ENCODE peak calls at places on chromosomes 1 and 21, in six cellular contexts. G, L, A, O, H and E are unnamed samples.

GRCh38 chr1:46614604-46614984 is 2.0 kb downstream of the MOB3C start:
- DNase-seq in L (no peak), O (no peak), G (no peak), A (no peak), H (no peak), E (no peak)

GRCh38 chr21:21230672-21231071 is 232.5 kb downstream of the NCAM2 start:
- DNase-seq in A (no peak), O (peak), H (no peak), L (no peak), G (no peak), E (no peak)

GRCh38 chr1:160117709-160118183 is 2.2 kb downstream of the ATP1A2 start:
- DNase-seq in L (no peak), A (no peak), O (no peak), H (no peak), G (peak), E (no peak)

GRCh38 chr1:35894183-35894582 is 11.2 kb downstream of the AGO1 start:
- DNase-seq in A (no peak), G (no peak), H (peak), O (no peak), L (peak), E (no peak)

GRCh38 chr1:235931181-235931738 is 64.6 kb upstream of the LYST start:
- DNase-seq in O (no peak), G (no peak), L (no peak), A (no peak), H (no peak), E (no peak)

GRCh38 chr1:82782599-82782998 is 981.9 kb downstream of the ADGRL2 start:
- DNase-seq in H (no peak), O (no peak), L (no peak), A (no peak), G (no peak), E (no peak)

GRCh38 chr1:221693087-221693486 is 48.8 kb downstream of the DUSP10 start:
- DNase-seq in L (no peak), H (no peak), A (no peak), O (peak), G (no peak), E (no peak)

GRCh38 chr1:31154632-31155215 is 85.0 kb downstream of the NKAIN1 start:
- DNase-seq in H (peak), O (peak), A (peak), G (peak), L (peak), E (no peak)

GRCh38 chr1:146007048-146007784 is 10.8 kb upstream of the TXNIP start:
- DNase-seq in H (peak), A (peak), O (peak), G (no peak), L (peak), E (peak)

GRCh38 chr21:25639167-25639921 is at the start of gene JAM2:
- DNase-seq in H (no peak), A (peak), G (peak), L (peak), O (peak), E (no peak)

GRCh38 chr21:40902993-40903392 is 56.0 kb upstream of the DSCAM start:
- DNase-seq in O (no peak), G (no peak), A (no peak), H (no peak), L (no peak), E (no peak)

GRCh38 chr1:54859687-54860391 is 27.2 kb downstream of the DHCR24 start:
- DNase-seq in O (no peak), H (no peak), L (peak), G (peak), A (no peak), E (no peak)

GRCh38 chr1:180745098-180745497 is 113.3 kb downstream of the XPR1 start:
- DNase-seq in H (no peak), A (no peak), L (no peak), O (no peak), G (no peak), E (no peak)

GRCh38 chr1:166730299-166730888 is 108.9 kb upstream of the POGK start:
- DNase-seq in G (no peak), A (no peak), O (peak), H (no peak), L (peak), E (no peak)

GRCh38 chr21:37914211-37914900 is 1.9 kb downstream of the KCNJ6 start:
- DNase-seq in H (no peak), O (peak), L (peak), G (no peak), A (no peak), E (no peak)

GRCh38 chr1:244614113-244614836 is 38.7 kb upstream of the DESI2 start:
- DNase-seq in A (no peak), G (no peak), L (peak), H (no peak), O (no peak), E (no peak)

GRCh38 chr21:45975017-45975595 is 6.5 kb upstream of the COL6A1 start:
- DNase-seq in H (peak), L (peak), G (peak), A (no peak), O (peak), E (no peak)

GRCh38 chr1:24216730-24217129 is 29.6 kb upstream of the IFNLR1 start:
- DNase-seq in A (no peak), G (no peak), H (no peak), O (no peak), L (no peak), E (no peak)

GRCh38 chr1:67270569-67270968 is 37.1 kb upstream of the IL12RB2 start:
- DNase-seq in H (no peak), G (no peak), A (no peak), O (no peak), L (no peak), E (no peak)

GRCh38 chr1:221988829-221989228 is 246.9 kb upstream of the DUSP10 start:
- DNase-seq in H (no peak), G (no peak), L (no peak), O (no peak), A (no peak), E (no peak)

GRCh38 chr1:226062558-226063361 is at the start of gene H3-3A:
- DNase-seq in O (peak), A (peak), G (peak), L (peak), H (peak), E (peak)

GRCh38 chr1:246428542-246429308 is 78.4 kb downstream of the SMYD3 start:
- DNase-seq in H (no peak), L (peak), O (peak), G (no peak), A (no peak), E (peak)

GRCh38 chr21:43767498-43767979 is 8.6 kb downstream of the CSTB start:
- DNase-seq in H (no peak), G (no peak), L (no peak), A (no peak), O (no peak), E (no peak)

GRCh38 chr21:44718571-44718970 is 7.2 kb upstream of the TSPEAR start:
- DNase-seq in H (no peak), A (no peak), O (peak), G (no peak), L (no peak), E (no peak)

GRCh38 chr1:218304281-218305039 is 19.4 kb downstream of the RRP15 start:
- DNase-seq in A (no peak), H (no peak), L (peak), O (no peak), G (no peak), E (no peak)

GRCh38 chr1:27233677-27234053 is 767 bp upstream of the WDTC1 start:
- DNase-seq in L (no peak), O (peak), H (no peak), A (no peak), G (no peak), E (no peak)

GRCh38 chr1:63004868-63005267 is 220.9 kb downstream of the ATG4C start:
- DNase-seq in H (no peak), L (no peak), G (no peak), A (no peak), O (peak), E (no peak)

GRCh38 chr1:153977250-153978240 is at the start of gene JTB:
- DNase-seq in L (peak), O (peak), G (peak), A (peak), H (peak), E (no peak)

GRCh38 chr1:25067852-25068251 is 137.8 kb upstream of the RUNX3 start:
- DNase-seq in A (no peak), G (no peak), O (no peak), H (no peak), L (no peak), E (no peak)

GRCh38 chr1:28259935-28260802 is 851 bp downstream of the SESN2 start:
- DNase-seq in G (peak), A (no peak), L (peak), O (peak), H (peak), E (peak)

GRCh38 chr1:204180133-204180532 is 14.0 kb upstream of the REN start:
- DNase-seq in A (no peak), G (no peak), H (no peak), L (no peak), O (no peak), E (no peak)

GRCh38 chr1:62457955-62458354 is 21.1 kb downstream of the USP1 start:
- DNase-seq in A (no peak), L (no peak), H (no peak), G (no peak), O (no peak), E (no peak)

GRCh38 chr1:91311672-91312071 is 93.0 kb downstream of the HFM1 start:
- DNase-seq in L (no peak), A (no peak), G (no peak), H (no peak), O (no peak), E (no peak)

GRCh38 chr1:92480200-92480812 is 6.4 kb downstream of the GFI1 start:
- DNase-seq in H (no peak), G (no peak), A (no peak), O (peak), L (no peak), E (no peak)

DNA sequence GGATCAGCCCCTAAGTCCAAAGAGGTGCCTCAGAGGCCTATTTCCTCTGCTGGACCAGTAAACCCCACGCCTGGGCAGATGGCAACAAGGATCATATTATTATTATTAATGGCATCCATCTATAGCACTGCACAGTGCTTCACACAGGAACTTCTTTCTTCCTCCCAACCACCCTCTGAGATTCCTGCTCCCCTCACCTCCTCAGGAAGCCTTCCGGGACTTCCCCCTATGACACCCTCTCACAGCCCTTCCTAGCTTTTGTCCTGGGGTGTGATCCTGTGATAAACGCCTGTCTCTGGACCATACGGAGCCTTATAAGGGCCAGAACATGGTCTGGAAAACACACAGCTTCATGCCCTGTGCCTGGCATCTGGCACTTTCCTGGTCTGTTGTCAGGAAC is 3.2 kb downstream of the FBXO2 start:
- DNase-seq in L (no peak), O (no peak), G (no peak), A (no peak), H (no peak), E (no peak)
- H3K4me3 ChIP-seq in L (no peak), O (peak), G (no peak), A (peak), H (no peak), E (no peak)

GRCh38 chr1:168506204-168506819 is 37.5 kb downstream of the XCL2 start:
- DNase-seq in H (no peak), A (no peak), O (no peak), G (no peak), L (peak), E (no peak)
- H3K27ac ChIP-seq in H (no peak), A (no peak), O (no peak), G (no peak), L (peak), E (peak)

GRCh38 chr1:114853584-114853983 is 1.1 kb upstream of the SYCP1 start:
- DNase-seq in G (no peak), A (no peak), H (no peak), O (no peak), L (no peak), E (no peak)

DNA sequence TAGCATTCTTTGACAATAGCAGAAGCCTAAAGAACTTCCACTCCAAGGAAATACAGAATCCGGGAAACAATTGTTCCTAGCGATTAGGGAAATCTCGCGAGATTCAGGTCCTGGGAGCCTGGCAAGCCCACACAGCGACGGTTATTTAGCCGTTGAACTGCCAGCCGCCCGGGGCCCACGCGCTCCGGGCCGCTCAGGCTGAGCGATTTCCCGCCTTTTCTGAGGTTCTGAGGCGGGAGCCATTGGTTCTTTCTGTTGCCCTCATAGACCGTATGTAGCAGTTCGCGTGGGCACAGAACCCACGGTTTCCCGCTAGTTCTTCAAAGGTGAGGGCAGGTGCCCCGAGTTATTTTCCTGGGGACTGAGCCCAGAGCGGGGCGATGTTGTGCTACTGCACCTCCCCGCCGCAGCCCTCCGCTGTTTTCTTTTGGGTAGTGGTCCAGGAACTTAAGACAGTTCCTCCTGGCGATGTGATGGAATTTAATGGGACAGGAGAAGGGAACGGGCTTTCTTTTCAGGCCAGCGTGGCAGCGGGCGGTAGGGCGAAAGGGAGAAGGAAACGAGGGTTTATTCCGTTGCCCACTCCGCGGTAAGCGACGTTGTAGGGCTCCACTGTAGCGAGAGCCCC is at the start of gene SYCP1:
- DNase-seq in A (no peak), O (peak), G (no peak), L (no peak), H (no peak), E (no peak)
- H3K4me3 ChIP-seq in A (peak), O (peak), G (peak), L (peak), H (no peak), E (no peak)

GRCh38 chr1:6979003-6979577 is 193.8 kb downstream of the CAMTA1 start:
- DNase-seq in L (no peak), A (no peak), O (no peak), H (no peak), G (no peak), E (no peak)
- H3K27ac ChIP-seq in L (no peak), A (no peak), O (peak), H (no peak), G (no peak), E (no peak)

DNA sequence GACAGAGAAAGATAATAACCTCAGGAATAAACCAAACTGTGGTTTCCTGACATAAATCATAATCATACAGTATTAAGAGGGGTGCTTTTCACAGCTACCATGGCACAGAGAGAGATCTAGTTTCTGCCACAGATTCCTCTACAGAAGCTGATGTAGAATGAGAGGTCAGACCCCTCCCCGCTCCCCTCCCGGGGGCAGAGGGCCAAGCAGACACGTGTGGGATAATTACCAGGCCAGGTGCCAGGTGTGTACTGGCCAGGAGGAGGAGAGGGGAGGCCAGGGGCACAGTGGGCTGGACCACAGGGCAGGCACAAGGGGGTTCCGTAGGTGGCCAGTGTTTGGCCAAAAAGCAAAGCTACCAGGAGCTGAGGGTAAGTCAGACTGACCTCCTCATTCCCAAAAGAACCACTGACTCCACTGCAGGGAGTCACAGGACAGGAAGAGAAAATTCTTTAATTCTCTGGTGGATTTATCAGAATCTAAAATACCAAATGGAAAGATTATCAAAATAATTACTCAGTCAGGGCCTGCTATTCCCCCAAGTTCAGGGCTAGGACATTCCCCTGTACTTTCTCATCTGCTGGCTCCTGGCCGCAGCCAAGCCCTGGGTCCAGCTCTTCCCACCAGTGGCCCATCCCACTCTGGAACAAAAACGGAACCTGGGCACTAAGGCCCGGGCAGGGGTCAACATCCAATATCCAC is 30.0 kb downstream of the C2CD2 start:
- DNase-seq in H (no peak), A (no peak), G (peak), L (peak), O (no peak), E (no peak)
- H3K4me3 ChIP-seq in H (no peak), A (peak), G (peak), L (peak), O (no peak), E (no peak)

DNA sequence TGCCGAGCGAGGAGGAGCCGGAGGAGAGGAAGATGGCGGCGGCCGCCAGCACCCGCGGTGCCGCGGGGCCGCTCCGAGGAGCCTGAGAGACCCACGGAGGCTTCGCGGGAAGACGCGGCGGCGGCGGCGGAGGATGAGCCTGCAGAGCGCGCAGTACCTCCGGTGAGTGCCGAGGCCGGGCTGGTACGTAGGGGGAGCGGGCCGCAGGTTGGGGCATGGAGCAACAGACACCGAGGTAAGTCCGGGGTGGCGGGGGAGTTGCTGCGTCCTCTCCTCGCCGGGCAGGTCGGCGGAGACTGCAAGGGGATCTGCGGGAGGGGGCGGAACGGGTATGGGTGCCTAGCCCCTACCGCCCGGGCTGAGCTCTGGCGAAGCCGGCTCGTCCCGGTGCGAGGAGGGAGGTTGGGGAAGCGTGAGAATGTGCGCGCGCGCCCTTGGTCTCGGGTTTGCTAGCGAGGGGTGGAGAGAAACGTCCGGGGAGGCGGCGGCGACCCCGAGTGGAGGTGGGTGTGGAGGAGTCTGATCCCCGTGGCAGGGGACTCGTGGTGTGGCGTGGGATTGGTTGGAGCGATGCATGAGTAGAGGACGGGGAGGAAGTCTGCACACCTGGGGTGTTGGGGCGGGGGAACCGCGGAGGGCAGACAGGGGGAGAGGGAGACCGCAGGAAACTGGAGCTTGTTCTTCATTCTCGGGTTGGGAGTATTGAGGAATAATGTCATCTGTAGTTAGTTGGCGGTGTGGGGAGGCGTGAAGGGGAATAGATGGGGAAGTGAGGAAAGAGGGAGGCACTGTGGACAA is at the start of gene SMG7:
- DNase-seq in A (peak), G (peak), L (peak), H (no peak), O (peak), E (no peak)
- H3K27ac ChIP-seq in A (peak), G (peak), L (peak), H (peak), O (peak), E (peak)

DNA sequence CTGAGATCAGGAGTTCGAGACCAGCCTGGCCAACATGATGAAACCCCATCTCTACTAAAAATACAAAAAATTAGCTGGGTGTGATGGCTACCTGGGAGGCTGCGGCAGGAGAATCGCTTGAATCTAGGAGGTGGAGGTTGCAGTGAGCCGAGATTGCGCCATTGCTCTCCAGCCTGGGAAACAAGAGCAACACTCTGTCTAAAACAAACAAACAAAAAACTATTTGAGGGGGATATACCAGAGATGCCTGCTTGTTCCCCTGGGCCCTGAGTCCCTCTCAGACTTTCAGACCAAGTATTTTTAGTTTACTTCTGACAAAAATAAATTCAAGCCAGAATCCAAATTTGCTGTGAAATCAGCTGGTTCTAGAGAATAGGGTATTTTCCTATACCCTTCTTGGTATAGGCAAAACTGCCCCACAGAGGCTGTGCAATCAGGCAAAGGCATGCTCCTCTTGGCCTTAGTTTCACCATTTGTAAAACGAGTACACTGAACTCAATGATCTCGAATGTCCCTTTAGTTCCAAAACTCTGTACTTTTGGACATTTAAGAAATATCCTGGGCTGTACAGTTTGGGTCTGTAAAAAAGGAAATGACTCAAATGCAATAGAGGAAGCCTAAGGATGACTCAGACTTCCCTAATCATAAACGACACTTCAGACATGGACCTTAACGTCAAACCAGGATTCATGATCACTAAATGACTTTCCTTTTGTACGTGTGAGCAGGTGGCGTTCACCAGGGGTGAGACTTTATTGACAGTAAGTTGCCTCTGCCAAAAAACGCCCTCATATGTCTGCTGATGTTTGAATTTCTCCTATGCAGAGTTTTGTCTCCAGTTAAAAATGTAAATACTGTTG is 16.1 kb downstream of the ENSA start:
- DNase-seq in A (peak), O (no peak), G (peak), H (no peak), L (peak), E (no peak)
- H3K4me3 ChIP-seq in A (no peak), O (no peak), G (peak), H (no peak), L (no peak), E (peak)